ENCODE peak calls at places on chromosomes 6 and 20, in four cellular contexts. X is transverse colon, C is H9, M is AG10803. V is an unnamed sample.
A peak's percentile ranks its signal among the peaks of the same experiment; 100 is the strongest.

GRCh38 chr6:151847064-151847463 is 39.6 kb downstream of the ESR1 start:
- DNase-seq in X (no peak), C (peak; percentile 58), M (peak; percentile 39), V (no peak)

GRCh38 chr6:143842468-143842901 is 653 bp upstream of the LTV1 start:
- DNase-seq in X (no peak), C (no peak), M (peak; percentile 47), V (no peak)

GRCh38 chr6:33181141-33181540 is 11.1 kb downstream of the COL11A2 start:
- DNase-seq in X (no peak), C (no peak), M (no peak), V (no peak)

GRCh38 chr6:54892831-54893230 is 46.3 kb downstream of the FAM83B start:
- DNase-seq in X (no peak), C (no peak), M (peak; percentile 62), V (no peak)

GRCh38 chr6:48412656-48413055 is 301.7 kb upstream of the PTCHD4 start:
- DNase-seq in X (no peak), C (no peak), M (no peak), V (no peak)

GRCh38 chr6:134422426-134423231 is 104.7 kb upstream of the SGK1 start:
- DNase-seq in X (no peak), C (no peak), M (peak; percentile 99), V (no peak)

GRCh38 chr6:16345449-16346330 is 107.3 kb downstream of the GMPR start:
- DNase-seq in X (no peak), C (no peak), M (peak; percentile 96), V (no peak)

GRCh38 chr6:168408504-168409136 is 32.4 kb upstream of the SMOC2 start:
- DNase-seq in X (no peak), C (peak; percentile 10), M (no peak), V (no peak)

GRCh38 chr6:27809939-27810767 is 102.0 kb downstream of the OR2B2 start:
- DNase-seq in X (peak; percentile 89), C (peak; percentile 87), M (peak; percentile 97), V (peak; percentile 37)

GRCh38 chr6:71299541-71300470 is 11.2 kb downstream of the OGFRL1 start:
- DNase-seq in X (no peak), C (no peak), M (peak; percentile 74), V (no peak)

GRCh38 chr6:67369679-67370078 is 1265.4 kb upstream of the ADGRB3 start:
- DNase-seq in X (no peak), C (no peak), M (no peak), V (no peak)

GRCh38 chr6:100475554-100476325 is 11.0 kb upstream of the SIM1 start:
- DNase-seq in X (no peak), C (no peak), M (no peak), V (no peak)

GRCh38 chr6:18823782-18824386 is 436.7 kb downstream of the RNF144B start:
- DNase-seq in X (no peak), C (peak; percentile 67), M (peak; percentile 0), V (no peak)
- TF ChIP-seq CTCF in X (no peak), C (peak; percentile 93), M (peak; percentile 46), V (no peak)

DNA sequence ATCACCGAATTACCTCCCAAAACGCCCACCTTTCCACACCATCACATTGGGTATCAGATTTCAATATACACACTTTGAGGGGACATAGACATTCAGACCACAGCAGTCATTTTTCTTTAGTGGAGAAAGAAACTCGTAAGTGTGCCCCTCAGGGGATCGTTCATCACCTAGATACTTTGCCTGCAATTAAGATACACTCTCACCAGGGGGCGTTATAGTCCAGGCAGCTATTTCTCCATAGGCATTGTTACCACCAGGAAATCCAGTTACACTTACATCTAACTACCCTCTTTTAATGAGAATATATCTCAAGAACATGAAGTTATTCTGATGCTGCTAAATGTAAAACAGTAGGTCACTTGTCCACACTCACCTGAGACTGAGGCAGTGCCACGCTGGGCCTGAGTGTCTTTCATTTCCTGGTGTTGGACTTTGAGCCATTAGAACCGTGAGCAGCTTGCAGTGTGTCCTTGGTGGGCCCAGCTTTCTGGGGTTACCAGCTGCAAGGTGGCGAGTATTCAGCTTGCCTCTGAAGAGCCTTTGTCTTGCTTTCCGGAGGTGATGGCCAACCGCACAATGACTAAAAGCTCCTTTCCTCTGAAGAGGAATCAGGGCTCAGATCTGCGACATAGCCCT is 35.1 kb upstream of the UNC93A start:
- DNase-seq in X (no peak), C (no peak), M (no peak), V (no peak)
- TF ChIP-seq CTCF in X (no peak), C (peak; percentile 70), M (no peak), V (no peak)

GRCh38 chr6:73579389-73579788 is 58.6 kb upstream of the EEF1A1 start:
- DNase-seq in X (no peak), C (peak; percentile 55), M (no peak), V (no peak)

GRCh38 chr6:73579851-73580246 is 59.0 kb upstream of the EEF1A1 start:
- DNase-seq in X (no peak), C (peak; percentile 79), M (peak; percentile 97), V (no peak)

GRCh38 chr6:73581293-73581692 is 60.5 kb upstream of the EEF1A1 start:
- DNase-seq in X (no peak), C (no peak), M (no peak), V (no peak)

GRCh38 chr6:73577605-73578160 is 56.9 kb upstream of the EEF1A1 start:
- DNase-seq in X (no peak), C (no peak), M (no peak), V (no peak)

GRCh38 chr6:73580247-73581149 is 59.7 kb upstream of the EEF1A1 start:
- DNase-seq in X (peak; percentile 76), C (peak; percentile 97), M (peak; percentile 99), V (peak; percentile 56)
- TF ChIP-seq CTCF in X (peak; percentile 31), C (peak; percentile 74), M (peak; percentile 53), V (no peak)

GRCh38 chr20:24112360-24112759 is 123.8 kb upstream of the GGTLC1 start:
- DNase-seq in X (no peak), C (no peak), M (no peak), V (no peak)
- TF ChIP-seq CTCF in X (no peak), C (no peak), M (no peak), V (no peak)

DNA sequence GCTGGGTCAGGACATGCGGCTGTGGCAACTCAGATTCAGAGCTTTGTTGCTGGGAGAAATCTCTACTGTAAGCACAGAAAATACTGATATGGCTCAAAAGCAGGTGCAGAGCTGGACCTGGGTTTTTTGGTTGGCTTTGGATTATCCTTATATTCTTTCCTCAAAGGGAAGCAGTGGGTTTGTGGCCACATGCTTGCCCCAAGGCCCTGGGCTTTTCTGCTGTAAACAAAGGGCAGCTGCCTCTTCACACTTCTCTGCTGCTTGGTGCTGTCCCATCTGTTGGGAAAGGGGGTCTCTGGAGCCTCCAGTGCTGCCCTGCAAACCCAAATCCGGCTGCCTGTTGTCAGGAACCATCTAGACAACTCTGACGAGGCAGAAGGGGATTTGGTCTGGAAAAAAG is 52.4 kb downstream of the ANKRD6 start:
- DNase-seq in X (no peak), C (no peak), M (no peak), V (no peak)
- TF ChIP-seq CTCF in X (no peak), C (no peak), M (no peak), V (no peak)

GRCh38 chr20:57329608-57330221 is at the start of gene SPO11:
- DNase-seq in X (no peak), C (peak; percentile 75), M (no peak), V (no peak)
- TF ChIP-seq CTCF in X (no peak), C (peak; percentile 89), M (no peak), V (no peak)

GRCh38 chr6:45420909-45421699 is 43.4 kb upstream of the SUPT3H start:
- DNase-seq in X (no peak), C (no peak), M (peak; percentile 33), V (no peak)

GRCh38 chr6:45422541-45423110 is 44.9 kb upstream of the SUPT3H start:
- DNase-seq in X (peak; percentile 47), C (peak; percentile 68), M (peak; percentile 62), V (no peak)

GRCh38 chr6:45423111-45423900 is 45.6 kb upstream of the SUPT3H start:
- DNase-seq in X (peak; percentile 33), C (peak; percentile 64), M (peak; percentile 33), V (no peak)

GRCh38 chr6:45420083-45420908 is 42.6 kb upstream of the SUPT3H start:
- DNase-seq in X (peak; percentile 56), C (no peak), M (peak; percentile 60), V (no peak)

DNA sequence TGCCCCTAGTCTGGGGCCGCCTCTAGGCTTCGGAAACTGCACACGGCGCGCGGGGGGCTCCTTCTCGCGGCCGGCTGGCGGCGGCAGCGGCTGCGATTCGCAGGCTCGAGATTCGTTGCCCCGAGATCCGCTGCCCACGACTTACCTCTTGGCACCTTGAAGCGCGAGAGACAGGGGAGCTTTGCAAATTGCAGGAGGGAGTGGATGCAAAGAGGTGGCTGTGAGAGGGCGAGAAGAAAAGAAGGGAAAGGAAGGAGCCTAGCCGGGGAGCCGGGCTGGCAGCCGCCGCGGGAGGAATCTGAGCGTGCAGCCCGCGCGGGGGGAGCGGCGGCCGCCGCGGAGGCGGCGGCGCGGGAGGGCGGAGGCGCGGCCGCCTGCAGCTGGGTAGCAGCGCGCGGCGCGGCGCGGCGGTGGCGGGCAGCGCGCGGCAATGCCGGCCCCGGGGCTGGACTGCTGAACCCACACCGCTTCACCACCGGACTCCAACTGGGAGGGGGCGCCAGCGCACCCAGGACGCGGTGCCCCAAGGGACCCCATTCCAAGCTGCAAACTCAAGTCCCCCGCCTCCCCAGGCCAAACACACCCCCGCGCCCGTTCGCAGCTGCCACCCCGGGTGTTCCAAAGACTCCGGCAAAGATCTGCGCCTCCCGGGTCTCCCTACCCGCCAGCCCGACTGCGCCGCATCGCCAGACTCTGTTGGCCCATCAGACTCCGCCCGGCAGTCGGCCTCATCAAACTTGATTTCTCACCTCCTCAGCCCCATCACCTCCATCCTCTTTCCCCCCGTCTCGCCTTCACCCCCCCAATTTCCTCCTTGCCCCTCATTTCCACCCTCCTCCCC is 44.2 kb upstream of the SUPT3H start:
- DNase-seq in X (peak; percentile 66), C (peak; percentile 52), M (peak; percentile 76), V (no peak)
- TF ChIP-seq CTCF in X (peak; percentile 14), C (no peak), M (peak; percentile 35), V (no peak)

GRCh38 chr6:31350551-31350950 is 6.4 kb downstream of the HLA-B start:
- DNase-seq in X (no peak), C (no peak), M (no peak), V (no peak)

GRCh38 chr6:31340228-31340627 is 16.8 kb downstream of the HLA-B start:
- DNase-seq in X (no peak), C (no peak), M (no peak), V (no peak)

GRCh38 chr6:31339210-31339609 is 17.8 kb downstream of the HLA-B start:
- DNase-seq in X (no peak), C (no peak), M (no peak), V (no peak)

GRCh38 chr6:31350973-31351733 is 5.8 kb downstream of the HLA-B start:
- DNase-seq in X (no peak), C (no peak), M (no peak), V (no peak)

DNA sequence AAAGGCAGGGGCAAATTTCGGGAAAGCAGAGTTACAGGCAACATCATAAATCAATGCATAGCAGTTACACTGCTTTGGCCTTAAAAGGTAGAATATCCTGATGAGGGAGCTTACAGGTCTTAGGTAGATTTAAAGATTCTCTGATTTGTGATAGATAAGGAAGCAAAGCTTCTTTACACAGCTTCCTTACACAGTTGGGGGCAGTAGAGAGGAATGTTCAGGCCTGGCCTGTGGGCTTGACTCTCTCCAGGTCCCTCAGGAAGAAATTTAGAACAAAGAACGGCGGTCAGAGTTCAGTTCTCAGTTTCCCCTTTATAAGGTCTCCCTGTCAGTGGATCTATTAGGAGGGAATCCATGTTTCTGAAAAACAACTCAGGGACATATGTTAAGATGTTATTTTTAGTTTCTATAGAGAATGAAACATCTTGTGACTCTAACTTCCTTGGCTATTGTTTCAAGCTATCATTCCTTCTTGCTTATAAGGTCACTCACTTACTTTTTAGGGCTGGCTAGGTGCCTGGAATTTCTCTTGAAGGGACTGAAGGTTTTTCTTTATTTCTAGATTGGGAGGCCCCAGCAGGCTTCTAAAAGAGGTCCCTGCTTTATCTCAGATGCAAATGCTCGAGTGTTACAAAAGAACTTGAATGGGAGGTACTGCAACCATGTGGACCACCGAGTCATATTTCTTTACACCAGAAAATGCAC is 11.8 kb downstream of the HLA-B start:
- DNase-seq in X (no peak), C (no peak), M (no peak), V (no peak)
- TF ChIP-seq CTCF in X (no peak), C (peak; percentile 45), M (no peak), V (no peak)

V was measured in omental fat pad.